ENCODE peak calls at places on chromosome 18, in six cellular contexts. W is retina, I is pancreas, F is T-helper 9 cell, Y is NCI-H69, Q is heart left ventricle. C is an unnamed sample.

GRCh38 chr18:41134426-41134825 is 820.6 kb upstream of the PIK3C3 start:
- DNase-seq in I (no peak), F (no peak), Q (no peak), W (no peak), Y (peak; percentile 71), C (peak; percentile 33)

GRCh38 chr18:76363451-76364120 is 131.5 kb downstream of the ZNF516 start:
- DNase-seq in I (no peak), W (no peak), F (no peak), Q (no peak), Y (no peak), C (no peak)

GRCh38 chr18:58619554-58619915 is 9.4 kb downstream of the ALPK2 start:
- DNase-seq in W (no peak), Y (no peak), Q (no peak), F (no peak), I (no peak), C (no peak)

GRCh38 chr18:23879126-23879525 is 135.4 kb upstream of the TTC39C start:
- DNase-seq in Q (no peak), F (no peak), Y (no peak), I (no peak), W (peak; percentile 28), C (no peak)

GRCh38 chr18:43350176-43350575 is 72.9 kb upstream of the SYT4 start:
- DNase-seq in Q (no peak), Y (peak; percentile 23), I (no peak), W (no peak), F (no peak), C (no peak)

GRCh38 chr18:63377275-63377980 is 10.4 kb upstream of the KDSR start:
- DNase-seq in I (no peak), Y (no peak), Q (no peak), W (no peak), F (no peak), C (peak; percentile 5)

GRCh38 chr18:13456736-13457271 is 238.2 kb downstream of the LDLRAD4 start:
- DNase-seq in I (no peak), Y (no peak), Q (no peak), F (no peak), W (no peak), C (no peak)

GRCh38 chr18:55047546-55047945 is 88.3 kb upstream of the CCDC68 start:
- DNase-seq in I (no peak), Y (no peak), F (no peak), Q (no peak), W (no peak), C (no peak)

GRCh38 chr18:61949946-61950345 is 57.1 kb upstream of the RNF152 start:
- DNase-seq in I (no peak), Q (no peak), F (no peak), Y (no peak), W (no peak), C (no peak)

GRCh38 chr18:71865888-71866287 is 678.3 kb downstream of the CBLN2 start:
- DNase-seq in F (no peak), I (no peak), W (no peak), Y (no peak), Q (no peak), C (no peak)

GRCh38 chr18:629303-630150 is 27.9 kb upstream of the TYMS start:
- DNase-seq in Q (no peak), W (no peak), I (no peak), F (no peak), Y (no peak), C (peak; percentile 31)

GRCh38 chr18:57444301-57444759 is 9.2 kb downstream of the ONECUT2 start:
- DNase-seq in Q (no peak), F (no peak), W (peak; percentile 31), Y (peak; percentile 61), I (no peak), C (no peak)

C was measured in NCI-H82.